ENCODE peak calls at places on chromosomes 16 and 17, in ten cellular contexts. O, A, K, S, F, H, U, N, V and Z are unnamed samples.

GRCh38 chr17:35256629-35257028 is 13.8 kb downstream of the SLFN5 start:
- DNase-seq in V (no peak), U (no peak), O (no peak), K (peak), H (no peak), F (no peak), N (no peak), A (no peak), S (no peak), Z (no peak)

GRCh38 chr17:57720636-57721035 is 24.5 kb downstream of the CCDC182 start:
- DNase-seq in K (no peak), V (no peak), S (no peak), O (no peak), U (no peak), F (no peak), N (no peak), A (no peak), H (no peak), Z (no peak)

GRCh38 chr16:55710466-55710865 is 54.7 kb downstream of the SLC6A2 start:
- DNase-seq in A (no peak), O (no peak), H (peak), V (no peak), F (peak), U (no peak), N (no peak), K (no peak), S (no peak), Z (no peak)

GRCh38 chr16:70556063-70556462 is 32.4 kb downstream of the SF3B3 start:
- DNase-seq in S (no peak), H (no peak), K (no peak), A (no peak), V (no peak), N (no peak), F (no peak), U (no peak), O (no peak), Z (no peak)

GRCh38 chr16:86664518-86665318 is 86.4 kb downstream of the FOXL1 start:
- DNase-seq in O (peak), F (peak), S (peak), N (no peak), K (peak), V (no peak), A (no peak), U (no peak), H (peak), Z (peak)

GRCh38 chr17:31819578-31819977 is 39.5 kb downstream of the COPRS start:
- DNase-seq in N (no peak), V (no peak), K (no peak), S (no peak), U (no peak), A (no peak), O (no peak), H (no peak), F (no peak), Z (no peak)

GRCh38 chr17:2954898-2955445 is 108.4 kb downstream of the OR1D5 start:
- DNase-seq in S (peak), O (peak), H (peak), K (peak), A (no peak), N (no peak), U (no peak), F (peak), V (no peak), Z (peak)

GRCh38 chr16:14077918-14078317 is 6.8 kb downstream of the MRTFB start:
- DNase-seq in N (no peak), S (no peak), A (no peak), F (no peak), V (no peak), O (no peak), H (no peak), K (no peak), U (no peak), Z (no peak)

GRCh38 chr17:40190197-40191021 is 13.1 kb downstream of the RAPGEFL1 start:
- DNase-seq in A (peak), V (no peak), U (peak), H (no peak), O (no peak), S (no peak), N (peak), F (no peak), K (no peak), Z (no peak)

GRCh38 chr17:81397314-81398169 is 2.3 kb downstream of the BAHCC1 start:
- DNase-seq in A (no peak), S (peak), V (peak), U (no peak), F (no peak), K (no peak), H (peak), N (peak), O (no peak), Z (peak)

GRCh38 chr16:991759-992158 is 10.2 kb downstream of the SOX8 start:
- DNase-seq in H (no peak), O (no peak), K (no peak), U (no peak), S (no peak), N (no peak), A (no peak), V (no peak), F (no peak), Z (no peak)

GRCh38 chr16:51813609-51814008 is 662.5 kb upstream of the SALL1 start:
- DNase-seq in V (no peak), A (no peak), H (no peak), S (no peak), K (no peak), N (no peak), O (no peak), U (no peak), F (no peak), Z (no peak)

GRCh38 chr16:967546-968295 is 3.1 kb downstream of the LMF1 start:
- DNase-seq in V (no peak), K (no peak), H (no peak), F (no peak), N (no peak), S (no peak), A (no peak), U (no peak), O (no peak), Z (no peak)

GRCh38 chr17:67218385-67218950 is 26.5 kb downstream of the HELZ start:
- DNase-seq in K (no peak), N (no peak), V (no peak), U (no peak), O (no peak), H (peak), A (no peak), S (peak), F (no peak), Z (peak)

GRCh38 chr17:38508570-38508950 is 80.3 kb downstream of the ARHGAP23 start:
- DNase-seq in O (no peak), U (no peak), V (no peak), A (no peak), N (no peak), S (no peak), H (no peak), K (no peak), F (no peak), Z (no peak)

GRCh38 chr17:42832934-42833770 is at the start of gene PSME3:
- DNase-seq in S (peak), V (peak), U (peak), H (peak), A (peak), O (no peak), K (peak), N (peak), F (peak), Z (peak)

GRCh38 chr16:78768723-78769122 is 669.3 kb downstream of the WWOX start:
- DNase-seq in U (no peak), F (no peak), K (no peak), O (no peak), A (no peak), V (no peak), H (no peak), S (no peak), N (no peak), Z (no peak)

GRCh38 chr16:51193879-51194278 is 42.8 kb upstream of the SALL1 start:
- DNase-seq in H (peak), K (no peak), S (no peak), F (no peak), O (no peak), A (no peak), U (no peak), N (no peak), V (no peak), Z (no peak)

GRCh38 chr17:40556884-40557414 is 8.3 kb downstream of the CCR7 start:
- DNase-seq in O (no peak), N (no peak), K (no peak), S (no peak), A (no peak), H (no peak), F (no peak), V (no peak), U (no peak), Z (no peak)

GRCh38 chr17:82152556-82153294 is 54.7 kb upstream of the FASN start:
- DNase-seq in K (no peak), O (no peak), V (peak), N (no peak), F (no peak), A (no peak), S (no peak), U (no peak), H (no peak), Z (no peak)

GRCh38 chr16:5385115-5385514 is 287.5 kb upstream of the EEF2KMT start:
- DNase-seq in O (no peak), N (no peak), U (no peak), A (no peak), S (no peak), H (no peak), V (no peak), K (no peak), F (no peak), Z (no peak)

GRCh38 chr17:47732399-47733046 is 513 bp upstream of the TBX21 start:
- DNase-seq in N (no peak), V (no peak), O (no peak), S (no peak), H (no peak), K (no peak), A (no peak), F (no peak), U (no peak), Z (no peak)

GRCh38 chr17:78347453-78347852 is 12.4 kb downstream of the SOCS3 start:
- DNase-seq in A (no peak), S (no peak), K (no peak), F (no peak), O (no peak), H (no peak), V (no peak), U (no peak), N (no peak), Z (no peak)

GRCh38 chr17:1160591-1161041 is 19.2 kb downstream of the ABR start:
- DNase-seq in S (no peak), F (no peak), N (no peak), V (no peak), A (no peak), O (no peak), K (no peak), U (no peak), H (no peak), Z (no peak)

GRCh38 chr16:61544165-61544564 is 492.1 kb downstream of the CDH8 start:
- DNase-seq in F (no peak), N (no peak), U (no peak), A (no peak), V (no peak), H (no peak), O (no peak), S (no peak), K (no peak), Z (no peak)

GRCh38 chr16:19169081-19169639 is 1.1 kb downstream of the SYT17 start:
- DNase-seq in N (no peak), H (no peak), O (no peak), K (no peak), U (no peak), A (no peak), F (no peak), S (no peak), V (no peak), Z (no peak)